ENCODE peak calls at places on chromosomes 12 and 14, in seven cellular contexts. S, Y, B, A, I, N and O are unnamed samples.
A peak's percentile ranks its signal among the peaks of the same experiment; 100 is the strongest.

GRCh38 chr12:66823857-66824570 is 145.1 kb upstream of the GRIP1 start:
- DNase-seq in S (no peak), Y (no peak), B (no peak), A (no peak), I (peak; percentile 38), N (no peak), O (peak; percentile 28)

GRCh38 chr12:32264995-32265394 is 134.4 kb upstream of the FGD4 start:
- DNase-seq in S (no peak), Y (peak; percentile 30), B (no peak), A (no peak), I (no peak), N (no peak), O (peak; percentile 6)

GRCh38 chr14:88129306-88130056 is 124.5 kb downstream of the GPR65 start:
- DNase-seq in S (no peak), Y (no peak), B (no peak), A (no peak), I (no peak), N (no peak), O (no peak)

GRCh38 chr14:59253527-59253926 is 65.1 kb downstream of the DAAM1 start:
- DNase-seq in S (no peak), Y (no peak), B (no peak), A (no peak), I (no peak), N (no peak), O (no peak)

GRCh38 chr12:52856787-52857186 is 8.0 kb upstream of the KRT78 start:
- DNase-seq in S (no peak), Y (no peak), B (no peak), A (no peak), I (no peak), N (no peak), O (no peak)

GRCh38 chr14:93163570-93163969 is 21.1 kb downstream of the MOAP1 start:
- DNase-seq in S (no peak), Y (no peak), B (no peak), A (no peak), I (no peak), N (no peak), O (no peak)

GRCh38 chr12:55057466-55057865 is 37.7 kb downstream of the NEUROD4 start:
- DNase-seq in S (no peak), Y (no peak), B (no peak), A (peak; percentile 23), I (no peak), N (no peak), O (peak; percentile 32)

GRCh38 chr12:114687269-114687605 is 3.3 kb upstream of the TBX3 start:
- DNase-seq in S (no peak), Y (no peak), B (no peak), A (no peak), I (no peak), N (no peak), O (no peak)

GRCh38 chr12:62693291-62694040 is 226.8 kb downstream of the MON2 start:
- DNase-seq in S (no peak), Y (no peak), B (no peak), A (no peak), I (no peak), N (no peak), O (peak; percentile 62)

GRCh38 chr14:45649051-45649450 is 396.0 kb upstream of the MIS18BP1 start:
- DNase-seq in S (no peak), Y (no peak), B (no peak), A (no peak), I (no peak), N (no peak), O (no peak)

GRCh38 chr12:120856980-120857379 is 47.2 kb downstream of the SPPL3 start:
- DNase-seq in S (no peak), Y (no peak), B (no peak), A (no peak), I (no peak), N (no peak), O (no peak)

GRCh38 chr12:124620606-124621295 is 53.3 kb upstream of the NCOR2 start:
- DNase-seq in S (no peak), Y (no peak), B (no peak), A (no peak), I (no peak), N (no peak), O (no peak)

GRCh38 chr12:92624236-92624635 is 78.6 kb upstream of the PLEKHG7 start:
- DNase-seq in S (no peak), Y (no peak), B (no peak), A (no peak), I (no peak), N (no peak), O (no peak)

GRCh38 chr14:61285364-61285763 is 4.2 kb upstream of the TMEM30B start:
- DNase-seq in S (no peak), Y (no peak), B (no peak), A (no peak), I (no peak), N (no peak), O (no peak)

GRCh38 chr12:104414581-104415305 is 42.0 kb upstream of the CHST11 start:
- DNase-seq in S (no peak), Y (no peak), B (no peak), A (no peak), I (no peak), N (no peak), O (no peak)

GRCh38 chr14:96434040-96434439 is 42.1 kb downstream of the AK7 start:
- DNase-seq in S (no peak), Y (no peak), B (no peak), A (no peak), I (no peak), N (no peak), O (no peak)

GRCh38 chr12:120496353-120497340 is 734 bp downstream of the DYNLL1 start:
- DNase-seq in S (peak; percentile 42), Y (peak; percentile 74), B (peak; percentile 34), A (peak; percentile 56), I (peak; percentile 36), N (peak; percentile 44), O (no peak)

GRCh38 chr14:58501214-58501816 is 73.8 kb downstream of the KIAA0586 start:
- DNase-seq in S (no peak), Y (peak; percentile 11), B (no peak), A (peak; percentile 64), I (peak; percentile 43), N (no peak), O (peak; percentile 24)

GRCh38 chr14:92962031-92962830 is 39.3 kb downstream of the CHGA start:
- DNase-seq in S (no peak), Y (no peak), B (no peak), A (no peak), I (no peak), N (no peak), O (no peak)

GRCh38 chr12:47989666-47990065 is 14.6 kb downstream of the COL2A1 start:
- DNase-seq in S (no peak), Y (no peak), B (no peak), A (no peak), I (no peak), N (no peak), O (no peak)

GRCh38 chr12:88985011-88985410 is 367.3 kb downstream of the DUSP6 start:
- DNase-seq in S (no peak), Y (no peak), B (no peak), A (no peak), I (no peak), N (no peak), O (no peak)

GRCh38 chr12:47417960-47418359 is 287.9 kb downstream of the RPAP3 start:
- DNase-seq in S (no peak), Y (no peak), B (no peak), A (no peak), I (no peak), N (no peak), O (no peak)

GRCh38 chr12:70549340-70550179 is 87.7 kb downstream of the PTPRB start:
- DNase-seq in S (no peak), Y (no peak), B (no peak), A (no peak), I (no peak), N (no peak), O (no peak)

GRCh38 chr12:116455540-116456306 is 103.5 kb upstream of the MAP1LC3B2 start:
- DNase-seq in S (no peak), Y (no peak), B (no peak), A (no peak), I (peak; percentile 73), N (no peak), O (no peak)

GRCh38 chr12:14710632-14711324 is 14.4 kb upstream of the GUCY2C start:
- DNase-seq in S (no peak), Y (no peak), B (no peak), A (no peak), I (no peak), N (no peak), O (no peak)

GRCh38 chr12:116144384-116144783 is 133.1 kb downstream of the MED13L start:
- DNase-seq in S (no peak), Y (no peak), B (no peak), A (no peak), I (no peak), N (no peak), O (no peak)

GRCh38 chr14:101197595-101198397 is 294.3 kb upstream of the RTL1 start:
- DNase-seq in S (no peak), Y (no peak), B (no peak), A (no peak), I (no peak), N (no peak), O (no peak)

GRCh38 chr14:61611880-61612630 is 83.3 kb upstream of the HIF1A start:
- DNase-seq in S (no peak), Y (no peak), B (no peak), A (no peak), I (no peak), N (no peak), O (no peak)